ENCODE peak calls at places on chromosomes 7 and 10, in four cellular contexts. One of them, this sample, is unnamed.

GRCh38 chr7:27367179-27367929 is 124.8 kb downstream of the EVX1 start:
- DNase-seq in NCI-H1105: no peak
- DNase-seq in tibial artery: no peak
- DNase-seq in activated T-helper 1 cell treated with anti-CD3 and anti-CD28 coated beads, Interleukin-12 subunit alpha, Interleukin-12 subunit beta, Interleukin-2, Interleukin-4 antibody, amounts not matched to agents 30 ng/mL and 10 ng/mL and 1 ng/mL, durations not matched to agents 14 hours and 24 hours and 36 hours: no peak
- DNase-seq in this sample: no peak

GRCh38 chr10:101560293-101561067 is 27.6 kb downstream of the POLL start:
- DNase-seq in activated T-helper 1 cell treated with anti-CD3 and anti-CD28 coated beads, Interleukin-12 subunit alpha, Interleukin-12 subunit beta, Interleukin-2, Interleukin-4 antibody, amounts not matched to agents 30 ng/mL and 10 ng/mL and 1 ng/mL, durations not matched to agents 14 hours and 24 hours and 36 hours: no peak
- DNase-seq in tibial artery: peak
- DNase-seq in NCI-H1105: no peak
- DNase-seq in this sample: no peak

GRCh38 chr7:24786941-24787340 is 29.7 kb upstream of the GSDME start:
- DNase-seq in activated T-helper 1 cell treated with anti-CD3 and anti-CD28 coated beads, Interleukin-12 subunit alpha, Interleukin-12 subunit beta, Interleukin-2, Interleukin-4 antibody, amounts not matched to agents 30 ng/mL and 10 ng/mL and 1 ng/mL, durations not matched to agents 14 hours and 24 hours and 36 hours: no peak
- DNase-seq in tibial artery: no peak
- DNase-seq in NCI-H1105: no peak
- DNase-seq in this sample: no peak

GRCh38 chr7:5574770-5575269 is 151.2 kb upstream of the TNRC18 start:
- DNase-seq in activated T-helper 1 cell treated with anti-CD3 and anti-CD28 coated beads, Interleukin-12 subunit alpha, Interleukin-12 subunit beta, Interleukin-2, Interleukin-4 antibody, amounts not matched to agents 30 ng/mL and 10 ng/mL and 1 ng/mL, durations not matched to agents 14 hours and 24 hours and 36 hours: no peak
- DNase-seq in NCI-H1105: no peak
- DNase-seq in tibial artery: no peak
- DNase-seq in this sample: no peak

GRCh38 chr7:1176891-1177373 is 16.9 kb upstream of the ZFAND2A start:
- DNase-seq in NCI-H1105: no peak
- DNase-seq in activated T-helper 1 cell treated with anti-CD3 and anti-CD28 coated beads, Interleukin-12 subunit alpha, Interleukin-12 subunit beta, Interleukin-2, Interleukin-4 antibody, amounts not matched to agents 30 ng/mL and 10 ng/mL and 1 ng/mL, durations not matched to agents 14 hours and 24 hours and 36 hours: peak
- DNase-seq in tibial artery: peak
- DNase-seq in this sample: peak

GRCh38 chr7:1928555-1929348 is 258.7 kb downstream of the ELFN1 start:
- DNase-seq in activated T-helper 1 cell treated with anti-CD3 and anti-CD28 coated beads, Interleukin-12 subunit alpha, Interleukin-12 subunit beta, Interleukin-2, Interleukin-4 antibody, amounts not matched to agents 30 ng/mL and 10 ng/mL and 1 ng/mL, durations not matched to agents 14 hours and 24 hours and 36 hours: no peak
- DNase-seq in tibial artery: no peak
- DNase-seq in NCI-H1105: no peak
- DNase-seq in this sample: peak

GRCh38 chr7:100435401-100436304 is 644 bp downstream of the PPP1R35 start:
- DNase-seq in activated T-helper 1 cell treated with anti-CD3 and anti-CD28 coated beads, Interleukin-12 subunit alpha, Interleukin-12 subunit beta, Interleukin-2, Interleukin-4 antibody, amounts not matched to agents 30 ng/mL and 10 ng/mL and 1 ng/mL, durations not matched to agents 14 hours and 24 hours and 36 hours: peak
- DNase-seq in tibial artery: peak
- DNase-seq in NCI-H1105: no peak
- DNase-seq in this sample: peak

GRCh38 chr7:35906191-35906908 is 105.5 kb downstream of the SEPTIN7 start:
- DNase-seq in tibial artery: no peak
- DNase-seq in NCI-H1105: peak
- DNase-seq in activated T-helper 1 cell treated with anti-CD3 and anti-CD28 coated beads, Interleukin-12 subunit alpha, Interleukin-12 subunit beta, Interleukin-2, Interleukin-4 antibody, amounts not matched to agents 30 ng/mL and 10 ng/mL and 1 ng/mL, durations not matched to agents 14 hours and 24 hours and 36 hours: peak
- DNase-seq in this sample: peak

GRCh38 chr7:79420464-79420863 is 33.0 kb downstream of the MAGI2 start:
- DNase-seq in activated T-helper 1 cell treated with anti-CD3 and anti-CD28 coated beads, Interleukin-12 subunit alpha, Interleukin-12 subunit beta, Interleukin-2, Interleukin-4 antibody, amounts not matched to agents 30 ng/mL and 10 ng/mL and 1 ng/mL, durations not matched to agents 14 hours and 24 hours and 36 hours: no peak
- DNase-seq in tibial artery: no peak
- DNase-seq in NCI-H1105: no peak
- DNase-seq in this sample: no peak

This sample was measured in NCI-H774.